ENCODE peak calls at places on chromosomes 3 and 15, in six cellular contexts. I is natural killer cell, U is left lung, A is T-cell, J is heart right ventricle, D is lower lobe of right lung. E is an unnamed sample.

GRCh38 chr3:12239301-12239700 is 49.6 kb upstream of the PPARG start:
- ATAC-seq in D (no peak), A (no peak), I (no peak), J (peak), U (no peak), E (peak)

GRCh38 chr3:24481193-24481592 is 13.5 kb downstream of the THRB start:
- ATAC-seq in D (no peak), A (no peak), U (no peak), J (no peak), I (no peak), E (no peak)

GRCh38 chr3:141860086-141860669 is 16.3 kb upstream of the ATP1B3 start:
- ATAC-seq in I (no peak), J (no peak), D (no peak), A (no peak), U (no peak), E (peak)

GRCh38 chr15:80003171-80003570 is 32.2 kb upstream of the BCL2A1 start:
- ATAC-seq in U (no peak), J (no peak), A (no peak), D (no peak), I (no peak), E (no peak)

GRCh38 chr3:113712129-113712528 is 15.7 kb upstream of the USF3 start:
- ATAC-seq in D (no peak), J (no peak), I (no peak), A (no peak), U (no peak), E (peak)

GRCh38 chr15:49718846-49719245 is 98.0 kb downstream of the DTWD1 start:
- ATAC-seq in D (no peak), U (no peak), A (no peak), I (no peak), J (no peak), E (no peak)

GRCh38 chr3:172076212-172076611 is 36.8 kb downstream of the FNDC3B start:
- ATAC-seq in D (no peak), U (no peak), I (no peak), A (no peak), J (no peak), E (no peak)

GRCh38 chr3:88168171-88168570 is 18.4 kb downstream of the C3orf38 start:
- ATAC-seq in U (no peak), I (no peak), D (no peak), A (no peak), J (no peak), E (no peak)

GRCh38 chr15:90583471-90584252 is 53.9 kb downstream of the CRTC3 start:
- ATAC-seq in D (no peak), J (peak), I (no peak), A (peak), U (no peak), E (no peak)

GRCh38 chr3:60514866-60515265 is 736.4 kb downstream of the FHIT start:
- ATAC-seq in A (no peak), I (no peak), D (no peak), U (no peak), J (no peak), E (no peak)